ENCODE peak calls at places on chromosome X, in four cellular contexts. K is spleen, V is GM12865, E is psoas muscle. T is an unnamed sample.

GRCh38 chrX:70466968-70467367 is 22.3 kb downstream of the DLG3 start:
- DNase-seq in K (no peak), V (no peak), E (no peak), T (no peak)

GRCh38 chrX:131763674-131764073 is 219.8 kb downstream of the OR13H1 start:
- DNase-seq in K (peak; percentile 79), V (peak; percentile 72), E (peak; percentile 79), T (no peak)

GRCh38 chrX:46665232-46666162 is 91.9 kb downstream of the CHST7 start:
- DNase-seq in K (no peak), V (no peak), E (no peak), T (no peak)

GRCh38 chrX:638482-639131 is 8.0 kb downstream of the SHOX start:
- DNase-seq in K (peak; percentile 46), V (no peak), E (no peak), T (no peak)

GRCh38 chrX:111244238-111244750 is 26.0 kb downstream of the CAPN6 start:
- DNase-seq in K (no peak), V (peak; percentile 5), E (no peak), T (peak; percentile 7)

GRCh38 chrX:56279869-56280268 is 47.7 kb downstream of the KLF8 start:
- DNase-seq in K (no peak), V (no peak), E (no peak), T (no peak)

GRCh38 chrX:75230296-75230695 is 43.6 kb upstream of the UPRT start:
- DNase-seq in K (no peak), V (peak; percentile 21), E (no peak), T (no peak)

GRCh38 chrX:110755061-110755460 is 40.6 kb downstream of the CHRDL1 start:
- DNase-seq in K (no peak), V (no peak), E (no peak), T (peak; percentile 10)

GRCh38 chrX:123203772-123204171 is 19.7 kb downstream of the GRIA3 start:
- DNase-seq in K (no peak), V (no peak), E (no peak), T (no peak)

GRCh38 chrX:87003031-87003430 is 514.6 kb upstream of the KLHL4 start:
- DNase-seq in K (no peak), V (no peak), E (no peak), T (no peak)

GRCh38 chrX:112696506-112696905 is 16.8 kb upstream of the LHFPL1 start:
- DNase-seq in K (no peak), V (no peak), E (no peak), T (no peak)

GRCh38 chrX:134396174-134396573 is 63.8 kb upstream of the HPRT1 start:
- DNase-seq in K (no peak), V (no peak), E (no peak), T (peak; percentile 9)

GRCh38 chrX:154417157-154417556 is 5.8 kb downstream of the TAFAZZIN start:
- DNase-seq in K (no peak), V (no peak), E (no peak), T (no peak)

GRCh38 chrX:39693298-39693697 is 404.5 kb downstream of the BCOR start:
- DNase-seq in K (no peak), V (no peak), E (no peak), T (no peak)

GRCh38 chrX:77455437-77455836 is 8.2 kb downstream of the FGF16 start:
- DNase-seq in K (no peak), V (no peak), E (no peak), T (no peak)

GRCh38 chrX:45843518-45843917 is 642.8 kb upstream of the DIPK2B start:
- DNase-seq in K (no peak), V (peak; percentile 26), E (no peak), T (no peak)

GRCh38 chrX:65997978-65998717 is 41.7 kb downstream of the VSIG4 start:
- DNase-seq in K (no peak), V (no peak), E (no peak), T (no peak)

GRCh38 chrX:153375571-153375970 is 25.6 kb downstream of the PNMA6E start:
- DNase-seq in K (no peak), V (no peak), E (no peak), T (no peak)

GRCh38 chrX:7219153-7219705 is 71.3 kb upstream of the PUDP start:
- DNase-seq in K (no peak), V (peak; percentile 9), E (no peak), T (no peak)

GRCh38 chrX:154093965-154094364 is 3.6 kb downstream of the MECP2 start:
- DNase-seq in K (no peak), V (no peak), E (no peak), T (no peak)

GRCh38 chrX:50609796-50610195 is 139.2 kb upstream of the DGKK start:
- DNase-seq in K (no peak), V (no peak), E (no peak), T (peak; percentile 11)

GRCh38 chrX:72685018-72685417 is 29.1 kb downstream of the PHKA1 start:
- DNase-seq in K (no peak), V (no peak), E (no peak), T (no peak)

GRCh38 chrX:28979876-28980275 is 392.6 kb downstream of the IL1RAPL1 start:
- DNase-seq in K (no peak), V (no peak), E (no peak), T (no peak)

GRCh38 chrX:40205471-40205870 is 107.7 kb upstream of the BCOR start:
- DNase-seq in K (no peak), V (no peak), E (no peak), T (no peak)

GRCh38 chrX:53254570-53255461 is 26.6 kb downstream of the IQSEC2 start:
- DNase-seq in K (peak; percentile 58), V (no peak), E (no peak), T (no peak)